ENCODE peak calls at places on chromosomes 16 and 17, in seven cellular contexts. One of them, this sample, is unnamed.

GRCh38 chr17:61451538-61452300 is 503 bp upstream of the TBX4 start:
- DNase-seq in fibroblast of pulmonary artery: no peak
- DNase-seq in HFFc6: no peak
- DNase-seq in dorsolateral prefrontal cortex: no peak
- DNase-seq in choroid plexus epithelial cell: no peak
- DNase-seq in CD4-positive, alpha-beta T cell: no peak
- DNase-seq in adrenal gland: no peak
- DNase-seq in this sample: no peak

GRCh38 chr16:69105501-69106361 is at the start of gene HAS3:
- DNase-seq in dorsolateral prefrontal cortex: peak
- DNase-seq in fibroblast of pulmonary artery: peak
- DNase-seq in choroid plexus epithelial cell: peak
- DNase-seq in HFFc6: peak
- DNase-seq in CD4-positive, alpha-beta T cell: no peak
- DNase-seq in adrenal gland: peak
- DNase-seq in this sample: no peak

GRCh38 chr16:2212362-2213324 is 2.0 kb upstream of the BRICD5 start:
- DNase-seq in fibroblast of pulmonary artery: no peak
- DNase-seq in CD4-positive, alpha-beta T cell: no peak
- DNase-seq in adrenal gland: no peak
- DNase-seq in HFFc6: no peak
- DNase-seq in choroid plexus epithelial cell: no peak
- DNase-seq in dorsolateral prefrontal cortex: no peak
- DNase-seq in this sample: no peak

GRCh38 chr16:4840984-4841383 is 6.1 kb downstream of the GLYR1 start:
- DNase-seq in dorsolateral prefrontal cortex: no peak
- DNase-seq in CD4-positive, alpha-beta T cell: no peak
- DNase-seq in choroid plexus epithelial cell: no peak
- DNase-seq in HFFc6: no peak
- DNase-seq in fibroblast of pulmonary artery: no peak
- DNase-seq in adrenal gland: no peak
- DNase-seq in this sample: no peak

GRCh38 chr16:48536600-48537200 is 73.3 kb downstream of the N4BP1 start:
- DNase-seq in dorsolateral prefrontal cortex: no peak
- DNase-seq in CD4-positive, alpha-beta T cell: no peak
- DNase-seq in HFFc6: no peak
- DNase-seq in fibroblast of pulmonary artery: peak
- DNase-seq in adrenal gland: no peak
- DNase-seq in choroid plexus epithelial cell: peak
- DNase-seq in this sample: no peak

GRCh38 chr16:2054543-2055245 is 6.9 kb downstream of the TSC2 start:
- DNase-seq in adrenal gland: no peak
- DNase-seq in choroid plexus epithelial cell: no peak
- DNase-seq in HFFc6: no peak
- DNase-seq in dorsolateral prefrontal cortex: no peak
- DNase-seq in CD4-positive, alpha-beta T cell: no peak
- DNase-seq in fibroblast of pulmonary artery: no peak
- DNase-seq in this sample: no peak

GRCh38 chr16:72763927-72764628 is 283.9 kb downstream of the ZFHX3 start:
- DNase-seq in adrenal gland: no peak
- DNase-seq in dorsolateral prefrontal cortex: no peak
- DNase-seq in CD4-positive, alpha-beta T cell: no peak
- DNase-seq in fibroblast of pulmonary artery: no peak
- DNase-seq in choroid plexus epithelial cell: no peak
- DNase-seq in HFFc6: no peak
- DNase-seq in this sample: no peak

GRCh38 chr16:10740000-10740844 is 3.4 kb upstream of the NUBP1 start:
- DNase-seq in CD4-positive, alpha-beta T cell: no peak
- DNase-seq in dorsolateral prefrontal cortex: no peak
- DNase-seq in adrenal gland: no peak
- DNase-seq in choroid plexus epithelial cell: no peak
- DNase-seq in HFFc6: no peak
- DNase-seq in fibroblast of pulmonary artery: no peak
- DNase-seq in this sample: no peak

GRCh38 chr16:23510154-23510914 is at the start of gene GGA2:
- DNase-seq in choroid plexus epithelial cell: peak
- DNase-seq in dorsolateral prefrontal cortex: peak
- DNase-seq in HFFc6: peak
- DNase-seq in fibroblast of pulmonary artery: peak
- DNase-seq in CD4-positive, alpha-beta T cell: peak
- DNase-seq in adrenal gland: peak
- DNase-seq in this sample: peak

GRCh38 chr17:18028114-18028513 is 10.9 kb downstream of the ATPAF2 start:
- DNase-seq in CD4-positive, alpha-beta T cell: no peak
- DNase-seq in dorsolateral prefrontal cortex: no peak
- DNase-seq in choroid plexus epithelial cell: no peak
- DNase-seq in fibroblast of pulmonary artery: no peak
- DNase-seq in adrenal gland: no peak
- DNase-seq in HFFc6: no peak
- DNase-seq in this sample: no peak

GRCh38 chr17:3955373-3955978 is 8.8 kb downstream of the ATP2A3 start:
- DNase-seq in HFFc6: no peak
- DNase-seq in choroid plexus epithelial cell: no peak
- DNase-seq in adrenal gland: no peak
- DNase-seq in fibroblast of pulmonary artery: no peak
- DNase-seq in CD4-positive, alpha-beta T cell: no peak
- DNase-seq in dorsolateral prefrontal cortex: no peak
- DNase-seq in this sample: no peak

GRCh38 chr17:50201226-50201854 is at the start of gene COL1A1:
- DNase-seq in CD4-positive, alpha-beta T cell: no peak
- DNase-seq in adrenal gland: peak
- DNase-seq in HFFc6: peak
- DNase-seq in choroid plexus epithelial cell: peak
- DNase-seq in dorsolateral prefrontal cortex: no peak
- DNase-seq in fibroblast of pulmonary artery: peak
- DNase-seq in this sample: no peak

GRCh38 chr16:82061861-82062525 is 26.9 kb downstream of the HSD17B2 start:
- DNase-seq in dorsolateral prefrontal cortex: no peak
- DNase-seq in choroid plexus epithelial cell: peak
- DNase-seq in adrenal gland: no peak
- DNase-seq in CD4-positive, alpha-beta T cell: no peak
- DNase-seq in fibroblast of pulmonary artery: peak
- DNase-seq in HFFc6: peak
- DNase-seq in this sample: no peak

GRCh38 chr16:27432600-27432957 is 30.6 kb downstream of the IL21R start:
- DNase-seq in dorsolateral prefrontal cortex: no peak
- DNase-seq in choroid plexus epithelial cell: peak
- DNase-seq in CD4-positive, alpha-beta T cell: no peak
- DNase-seq in adrenal gland: no peak
- DNase-seq in fibroblast of pulmonary artery: peak
- DNase-seq in HFFc6: peak
- DNase-seq in this sample: peak

GRCh38 chr17:58534901-58535421 is 20.5 kb upstream of the MTMR4 start:
- DNase-seq in dorsolateral prefrontal cortex: no peak
- DNase-seq in fibroblast of pulmonary artery: peak
- DNase-seq in HFFc6: peak
- DNase-seq in CD4-positive, alpha-beta T cell: no peak
- DNase-seq in adrenal gland: no peak
- DNase-seq in choroid plexus epithelial cell: peak
- DNase-seq in this sample: no peak

DNA sequence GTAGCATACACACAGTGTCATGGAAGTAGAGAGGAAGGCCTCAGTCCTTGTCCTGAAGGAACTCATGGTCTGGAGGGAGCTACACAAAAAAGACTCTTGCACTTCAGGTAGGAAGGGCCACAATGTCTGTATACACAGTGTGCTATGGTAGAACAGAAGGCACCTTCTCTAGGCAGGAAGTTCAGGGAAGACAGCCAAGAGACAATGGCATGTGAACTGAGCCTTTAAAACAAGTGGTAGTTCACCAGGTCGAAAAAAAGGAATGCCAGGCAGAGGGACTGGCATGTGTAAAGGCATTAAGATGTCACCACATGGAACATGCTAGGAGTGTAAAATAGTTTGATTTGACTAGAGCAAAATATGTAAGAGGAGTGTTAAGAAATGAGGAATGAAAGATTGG is 9.7 kb downstream of the GNAO1 start:
- DNase-seq in CD4-positive, alpha-beta T cell: no peak
- DNase-seq in dorsolateral prefrontal cortex: no peak
- DNase-seq in adrenal gland: no peak
- DNase-seq in HFFc6: no peak
- DNase-seq in choroid plexus epithelial cell: no peak
- DNase-seq in fibroblast of pulmonary artery: no peak
- DNase-seq in this sample: no peak
- TF ChIP-seq CTCF in CD4-positive, alpha-beta T cell: no peak
- TF ChIP-seq CTCF in dorsolateral prefrontal cortex: no peak
- TF ChIP-seq CTCF in adrenal gland: no peak
- TF ChIP-seq CTCF in HFFc6: no peak
- TF ChIP-seq CTCF in choroid plexus epithelial cell: no peak
- TF ChIP-seq CTCF in fibroblast of pulmonary artery: no peak
- TF ChIP-seq CTCF in this sample: no peak

DNA sequence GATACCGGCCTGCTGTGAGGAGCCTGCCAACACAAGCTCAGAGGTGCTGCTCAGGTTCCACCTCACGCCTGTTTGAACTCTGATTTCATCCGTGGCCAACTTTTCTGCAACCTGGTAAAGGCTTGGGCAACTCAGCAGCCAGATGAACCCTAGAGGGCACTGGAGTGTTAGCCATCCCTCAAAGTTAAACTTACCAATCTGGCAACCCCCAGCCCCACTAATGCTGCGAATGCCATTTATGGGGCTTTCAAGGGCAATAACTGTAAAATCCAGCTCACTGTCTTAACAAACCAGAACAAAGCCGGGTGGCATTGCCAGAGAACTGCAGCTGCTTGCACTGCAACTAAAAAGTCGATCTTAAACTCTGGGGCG is 105.5 kb downstream of the AXIN2 start:
- DNase-seq in fibroblast of pulmonary artery: peak
- DNase-seq in choroid plexus epithelial cell: peak
- DNase-seq in dorsolateral prefrontal cortex: no peak
- DNase-seq in HFFc6: no peak
- DNase-seq in CD4-positive, alpha-beta T cell: peak
- DNase-seq in adrenal gland: no peak
- DNase-seq in this sample: no peak
- TF ChIP-seq CTCF in fibroblast of pulmonary artery: peak
- TF ChIP-seq CTCF in choroid plexus epithelial cell: peak
- TF ChIP-seq CTCF in dorsolateral prefrontal cortex: no peak
- TF ChIP-seq CTCF in HFFc6: no peak
- TF ChIP-seq CTCF in CD4-positive, alpha-beta T cell: peak
- TF ChIP-seq CTCF in adrenal gland: peak
- TF ChIP-seq CTCF in this sample: no peak

GRCh38 chr16:50547340-50547865 is 793 bp upstream of the NKD1 start:
- DNase-seq in adrenal gland: peak
- DNase-seq in choroid plexus epithelial cell: peak
- DNase-seq in dorsolateral prefrontal cortex: no peak
- DNase-seq in fibroblast of pulmonary artery: no peak
- DNase-seq in HFFc6: no peak
- DNase-seq in CD4-positive, alpha-beta T cell: peak
- DNase-seq in this sample: peak
- TF ChIP-seq CTCF in adrenal gland: peak
- TF ChIP-seq CTCF in choroid plexus epithelial cell: peak
- TF ChIP-seq CTCF in dorsolateral prefrontal cortex: peak
- TF ChIP-seq CTCF in fibroblast of pulmonary artery: no peak
- TF ChIP-seq CTCF in HFFc6: no peak
- TF ChIP-seq CTCF in CD4-positive, alpha-beta T cell: peak
- TF ChIP-seq CTCF in this sample: peak

GRCh38 chr17:75908201-75908600 is 3.5 kb upstream of the MRPL38 start:
- DNase-seq in HFFc6: peak
- DNase-seq in CD4-positive, alpha-beta T cell: no peak
- DNase-seq in choroid plexus epithelial cell: no peak
- DNase-seq in dorsolateral prefrontal cortex: no peak
- DNase-seq in fibroblast of pulmonary artery: no peak
- DNase-seq in adrenal gland: no peak
- DNase-seq in this sample: no peak

GRCh38 chr17:75906143-75906884 is 1.6 kb upstream of the MRPL38 start:
- DNase-seq in fibroblast of pulmonary artery: no peak
- DNase-seq in dorsolateral prefrontal cortex: no peak
- DNase-seq in choroid plexus epithelial cell: no peak
- DNase-seq in CD4-positive, alpha-beta T cell: no peak
- DNase-seq in adrenal gland: no peak
- DNase-seq in HFFc6: no peak
- DNase-seq in this sample: no peak

GRCh38 chr17:75901727-75902126 is 3.0 kb downstream of the MRPL38 start:
- DNase-seq in CD4-positive, alpha-beta T cell: no peak
- DNase-seq in dorsolateral prefrontal cortex: no peak
- DNase-seq in adrenal gland: no peak
- DNase-seq in fibroblast of pulmonary artery: no peak
- DNase-seq in choroid plexus epithelial cell: no peak
- DNase-seq in HFFc6: no peak
- DNase-seq in this sample: no peak

GRCh38 chr17:75902406-75902805 is 2.3 kb downstream of the MRPL38 start:
- DNase-seq in HFFc6: no peak
- DNase-seq in choroid plexus epithelial cell: no peak
- DNase-seq in CD4-positive, alpha-beta T cell: no peak
- DNase-seq in fibroblast of pulmonary artery: no peak
- DNase-seq in adrenal gland: no peak
- DNase-seq in dorsolateral prefrontal cortex: no peak
- DNase-seq in this sample: no peak

DNA sequence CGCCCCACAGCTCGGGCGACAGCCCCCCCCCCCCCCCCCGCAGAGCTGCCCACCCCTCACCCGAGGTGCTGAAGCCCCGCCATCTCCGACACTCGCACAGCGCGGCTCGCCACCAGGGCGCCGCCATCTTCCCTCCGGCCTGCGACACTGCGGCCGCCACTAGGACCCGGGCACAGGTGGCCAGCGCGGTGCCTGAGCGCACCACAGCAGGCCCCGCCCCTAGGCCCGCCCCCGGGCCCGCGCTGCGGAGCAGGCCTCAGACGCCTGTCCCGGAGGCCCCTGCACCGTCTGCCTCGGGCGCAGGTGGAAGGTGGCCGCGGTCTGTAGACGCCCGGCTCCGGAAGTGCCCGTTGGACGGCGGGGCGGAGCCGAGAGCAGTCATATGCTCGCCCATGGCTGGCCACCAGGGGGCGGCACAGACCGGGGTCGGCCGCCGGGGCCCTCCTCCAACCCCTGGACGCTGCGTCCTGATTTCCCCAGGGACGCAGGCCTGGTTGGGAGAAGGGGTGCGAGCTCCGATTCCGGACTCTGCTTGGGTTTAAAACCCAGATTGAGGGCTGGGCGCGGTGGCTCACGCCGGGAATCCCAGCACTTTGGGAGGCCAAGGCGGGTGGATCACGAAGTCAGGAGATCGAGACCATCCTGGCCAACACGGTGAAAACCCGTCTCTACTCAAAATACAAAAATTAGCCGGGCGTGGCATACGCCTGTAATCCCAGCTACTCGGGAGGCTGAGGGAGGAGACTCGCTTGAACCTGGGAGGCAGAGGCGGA is at the start of gene MRPL38:
- DNase-seq in CD4-positive, alpha-beta T cell: peak
- DNase-seq in HFFc6: peak
- DNase-seq in dorsolateral prefrontal cortex: peak
- DNase-seq in adrenal gland: peak
- DNase-seq in choroid plexus epithelial cell: peak
- DNase-seq in fibroblast of pulmonary artery: peak
- DNase-seq in this sample: peak
- TF ChIP-seq CTCF in CD4-positive, alpha-beta T cell: peak
- TF ChIP-seq CTCF in HFFc6: peak
- TF ChIP-seq CTCF in dorsolateral prefrontal cortex: peak
- TF ChIP-seq CTCF in adrenal gland: peak
- TF ChIP-seq CTCF in choroid plexus epithelial cell: peak
- TF ChIP-seq CTCF in fibroblast of pulmonary artery: peak
- TF ChIP-seq CTCF in this sample: peak

GRCh38 chr17:7223375-7223774 is 3.6 kb downstream of the ACADVL start:
- DNase-seq in HFFc6: no peak
- DNase-seq in fibroblast of pulmonary artery: no peak
- DNase-seq in adrenal gland: no peak
- DNase-seq in choroid plexus epithelial cell: no peak
- DNase-seq in dorsolateral prefrontal cortex: no peak
- DNase-seq in CD4-positive, alpha-beta T cell: no peak
- DNase-seq in this sample: no peak
- TF ChIP-seq CTCF in HFFc6: no peak
- TF ChIP-seq CTCF in fibroblast of pulmonary artery: no peak
- TF ChIP-seq CTCF in adrenal gland: no peak
- TF ChIP-seq CTCF in choroid plexus epithelial cell: no peak
- TF ChIP-seq CTCF in dorsolateral prefrontal cortex: no peak
- TF ChIP-seq CTCF in CD4-positive, alpha-beta T cell: no peak
- TF ChIP-seq CTCF in this sample: no peak

This sample was measured in natural killer cell.